ENCODE peak calls at places on chromosomes 12 and 14, in four cellular contexts. T is HFFc6, V is bronchial epithelial cell, E is fibroblast of villous mesenchyme. N is an unnamed sample.

GRCh38 chr14:97458302-97459137 is 661.3 kb downstream of the VRK1 start:
- DNase-seq in E (no peak), T (no peak), V (no peak), N (peak)

GRCh38 chr12:7844131-7844530 is 28.6 kb downstream of the SLC2A14 start:
- DNase-seq in T (no peak), V (no peak), E (no peak), N (no peak)

GRCh38 chr12:132056320-132056719 is 87.8 kb downstream of the DDX51 start:
- DNase-seq in E (no peak), T (no peak), V (no peak), N (no peak)

GRCh38 chr14:101008631-101009336 is 105.3 kb upstream of the RTL1 start:
- DNase-seq in E (no peak), V (no peak), T (peak), N (peak)

GRCh38 chr14:99260116-99260515 is 11.9 kb downstream of the BCL11B start:
- DNase-seq in T (no peak), V (no peak), E (no peak), N (no peak)

GRCh38 chr12:65949986-65950385 is 125.7 kb downstream of the HMGA2 start:
- DNase-seq in T (no peak), E (no peak), V (peak), N (no peak)

GRCh38 chr12:27293463-27293862 is 39.2 kb upstream of the BMAL2 start:
- DNase-seq in V (no peak), T (no peak), E (no peak), N (no peak)

GRCh38 chr12:78118036-78118435 is 287.3 kb downstream of the NAV3 start:
- DNase-seq in T (no peak), E (no peak), V (no peak), N (no peak)

GRCh38 chr12:26056335-26056734 is 68.5 kb downstream of the BHLHE41 start:
- DNase-seq in V (peak), E (no peak), T (no peak), N (no peak)

GRCh38 chr14:44662250-44662891 is 155.3 kb upstream of the FSCB start:
- DNase-seq in V (no peak), E (no peak), T (no peak), N (no peak)

GRCh38 chr14:28879571-28879970 is 113.0 kb downstream of the FOXG1 start:
- DNase-seq in T (no peak), V (no peak), E (no peak), N (no peak)

GRCh38 chr14:53951661-53952265 is 4.9 kb downstream of the BMP4 start:
- DNase-seq in T (no peak), E (no peak), V (no peak), N (no peak)

GRCh38 chr12:22626429-22626828 is 1.5 kb downstream of the ETNK1 start:
- DNase-seq in T (no peak), E (peak), V (peak), N (peak)

GRCh38 chr12:88574278-88574677 is 6.0 kb downstream of the KITLG start:
- DNase-seq in V (no peak), E (peak), T (no peak), N (no peak)

GRCh38 chr12:72472350-72472749 is 200.2 kb downstream of the TRHDE start:
- DNase-seq in T (no peak), V (no peak), E (no peak), N (no peak)

GRCh38 chr12:42473130-42473529 is 116.4 kb downstream of the PRICKLE1 start:
- DNase-seq in V (peak), T (peak), E (peak), N (no peak)

GRCh38 chr12:110732572-110732971 is 10.1 kb downstream of the PPP1CC start:
- DNase-seq in T (no peak), V (no peak), E (no peak), N (no peak)

GRCh38 chr12:42960087-42960527 is 370.6 kb upstream of the PRICKLE1 start:
- DNase-seq in V (peak), T (no peak), E (no peak), N (no peak)

GRCh38 chr12:130486891-130487416 is 149.3 kb downstream of the PIWIL1 start:
- DNase-seq in V (no peak), E (no peak), T (no peak), N (no peak)

GRCh38 chr14:50067723-50068495 is 48.5 kb downstream of the VCPKMT start:
- DNase-seq in V (peak), E (no peak), T (peak), N (no peak)

GRCh38 chr12:115946092-115946491 is 331.4 kb downstream of the MED13L start:
- DNase-seq in V (no peak), E (no peak), T (no peak), N (no peak)

GRCh38 chr12:120231316-120232011 is 30.6 kb upstream of the RPLP0 start:
- DNase-seq in V (peak), T (peak), E (peak), N (no peak)

GRCh38 chr14:59013672-59014298 is 174.7 kb upstream of the DAAM1 start:
- DNase-seq in E (peak), V (peak), T (peak), N (no peak)

GRCh38 chr12:39372929-39373328 is 70.0 kb downstream of the KIF21A start:
- DNase-seq in E (no peak), T (no peak), V (peak), N (peak)

GRCh38 chr12:92080390-92081285 is 65.0 kb downstream of the BTG1 start:
- DNase-seq in E (peak), T (peak), V (peak), N (peak)

GRCh38 chr12:130214686-130215370 is 52.6 kb downstream of the FZD10 start:
- DNase-seq in T (no peak), V (peak), E (no peak), N (no peak)

GRCh38 chr12:64450057-64450640 is 1.8 kb upstream of the TBK1 start:
- DNase-seq in T (no peak), V (no peak), E (no peak), N (no peak)

GRCh38 chr12:64968989-64969819 is 144.8 kb downstream of the TBC1D30 start:
- DNase-seq in V (peak), E (peak), T (peak), N (no peak)

GRCh38 chr12:75995691-75996090 is 35.9 kb downstream of the PHLDA1 start:
- DNase-seq in T (no peak), E (no peak), V (peak), N (no peak)

GRCh38 chr14:87667661-87668060 is 325.3 kb downstream of the GALC start:
- DNase-seq in E (no peak), T (no peak), V (no peak), N (no peak)

GRCh38 chr14:74302634-74303569 is at the start of gene ABCD4:
- DNase-seq in E (peak), V (peak), T (peak), N (peak)
- TF ChIP-seq CTCF in E (peak), V (peak), T (peak), N (peak)

GRCh38 chr12:53791735-53792326 is 40.1 kb upstream of the CISTR start:
- DNase-seq in V (no peak), E (peak), T (no peak), N (peak)
- TF ChIP-seq CTCF in V (peak), E (peak), T (peak), N (peak)

GRCh38 chr12:102542816-102543448 is 62.6 kb upstream of the IGF1 start:
- DNase-seq in E (peak), V (no peak), T (no peak), N (no peak)

GRCh38 chr12:102540856-102541385 is 60.6 kb upstream of the IGF1 start:
- DNase-seq in T (peak), E (no peak), V (no peak), N (no peak)

GRCh38 chr12:102543931-102544485 is 63.6 kb upstream of the IGF1 start:
- DNase-seq in T (peak), E (no peak), V (no peak), N (no peak)

GRCh38 chr12:102539651-102540553 is 59.5 kb upstream of the IGF1 start:
- DNase-seq in T (peak), E (peak), V (peak), N (no peak)

GRCh38 chr12:102543494-102543893 is 63.1 kb upstream of the IGF1 start:
- DNase-seq in V (no peak), E (no peak), T (peak), N (peak)
- TF ChIP-seq CTCF in V (no peak), E (no peak), T (peak), N (no peak)

GRCh38 chr12:45170456-45171042 is 45.3 kb upstream of the ANO6 start:
- DNase-seq in T (peak), V (peak), E (peak), N (peak)
- TF ChIP-seq CTCF in T (peak), V (peak), E (peak), N (peak)

GRCh38 chr12:10873374-10873773 is 10.7 kb downstream of the PRH1 start:
- DNase-seq in V (no peak), E (peak), T (no peak), N (no peak)

DNA sequence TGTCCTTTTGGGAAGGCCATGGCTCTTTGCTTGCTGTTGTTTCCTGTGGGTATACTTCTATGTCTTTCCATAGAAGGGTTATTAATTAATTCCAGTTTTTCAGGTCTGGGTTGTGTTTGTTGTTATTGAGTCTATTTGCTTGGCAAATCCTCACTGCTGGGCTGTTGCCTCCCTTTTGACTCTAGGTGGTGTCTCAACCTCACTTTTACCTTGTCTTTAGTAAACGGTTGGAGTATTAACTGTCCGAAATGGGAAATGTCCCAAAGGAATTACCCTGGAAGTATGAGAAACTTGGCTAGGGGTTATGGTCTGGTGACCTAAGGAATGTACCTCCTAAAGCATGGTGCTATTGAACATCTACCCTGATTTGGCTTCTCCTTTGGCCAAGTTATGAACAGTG is 16.7 kb downstream of the PRH1 start:
- DNase-seq in T (no peak), E (no peak), V (peak), N (no peak)
- TF ChIP-seq CTCF in T (no peak), E (peak), V (peak), N (no peak)

DNA sequence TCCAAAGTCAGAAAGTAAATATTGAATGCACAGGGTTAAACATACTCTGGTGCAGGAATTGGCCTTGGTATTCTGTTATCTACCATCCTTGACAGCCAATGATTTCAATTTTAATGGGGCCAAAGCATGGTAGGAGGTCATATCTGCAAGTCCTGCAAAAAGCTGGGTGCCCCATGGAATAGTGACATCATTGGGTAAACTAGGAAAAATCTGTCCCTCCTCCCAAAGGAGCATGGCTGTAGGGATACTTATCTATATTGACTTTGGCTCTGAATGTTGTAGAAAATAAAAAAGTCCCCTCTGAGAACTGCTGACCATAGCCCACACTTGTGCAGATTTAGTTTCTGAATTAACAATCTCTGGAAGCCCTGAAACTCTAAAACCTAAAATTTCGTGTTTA is 403.2 kb upstream of the SEL1L start:
- DNase-seq in V (no peak), E (no peak), T (no peak), N (no peak)
- TF ChIP-seq CTCF in V (no peak), E (no peak), T (no peak), N (no peak)

GRCh38 chr12:828726-829395 is 76.5 kb downstream of the WNK1 start:
- DNase-seq in V (no peak), T (no peak), E (no peak), N (no peak)

GRCh38 chr12:835754-836493 is 83.5 kb downstream of the WNK1 start:
- DNase-seq in T (no peak), E (no peak), V (no peak), N (no peak)

GRCh38 chr12:830111-830867 is 77.9 kb downstream of the WNK1 start:
- DNase-seq in V (no peak), E (no peak), T (no peak), N (no peak)
- TF ChIP-seq CTCF in V (no peak), E (no peak), T (no peak), N (no peak)

DNA sequence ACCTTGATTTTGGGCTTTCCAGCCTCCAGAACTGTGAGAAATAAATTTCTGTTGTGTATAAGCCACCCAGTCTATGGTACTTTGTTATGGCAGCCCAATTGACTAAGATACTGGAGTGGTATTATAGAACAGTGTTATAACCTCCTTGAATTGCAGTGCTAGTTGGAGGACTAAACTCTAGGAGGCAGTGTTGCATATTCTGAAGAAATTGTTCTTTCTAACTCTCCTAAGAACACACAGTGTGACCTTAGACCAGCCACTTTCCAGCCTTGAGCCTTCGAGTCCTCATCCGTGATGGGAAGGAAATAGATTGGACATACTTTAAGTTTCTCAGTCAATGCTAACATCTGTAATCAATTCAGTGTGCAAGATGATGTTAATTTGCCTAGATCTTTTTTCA is 22.4 kb upstream of the LRRC10 start:
- DNase-seq in E (no peak), T (no peak), V (peak), N (no peak)
- TF ChIP-seq CTCF in E (no peak), T (peak), V (peak), N (peak)

GRCh38 chr12:124713436-124714082 is 146.1 kb upstream of the NCOR2 start:
- DNase-seq in V (peak), E (peak), T (no peak), N (peak)

GRCh38 chr12:124715121-124715990 is 147.9 kb upstream of the NCOR2 start:
- DNase-seq in T (peak), E (peak), V (peak), N (no peak)

GRCh38 chr12:124705545-124706138 is 138.2 kb upstream of the NCOR2 start:
- DNase-seq in V (no peak), T (no peak), E (peak), N (no peak)

GRCh38 chr12:124713041-124713435 is 145.6 kb upstream of the NCOR2 start:
- DNase-seq in E (no peak), V (peak), T (no peak), N (peak)

GRCh38 chr12:124709722-124710656 is 142.6 kb upstream of the NCOR2 start:
- DNase-seq in V (no peak), T (peak), E (peak), N (no peak)
- TF ChIP-seq CTCF in V (no peak), T (peak), E (peak), N (no peak)

GRCh38 chr14:35961697-35962274 is 135.6 kb downstream of the BRMS1L start:
- DNase-seq in T (no peak), V (no peak), E (no peak), N (no peak)

GRCh38 chr14:35964736-35965135 is 138.6 kb downstream of the BRMS1L start:
- DNase-seq in V (no peak), E (no peak), T (no peak), N (no peak)

GRCh38 chr14:35963209-35963608 is 137.1 kb downstream of the BRMS1L start:
- DNase-seq in E (no peak), T (no peak), V (peak), N (no peak)

GRCh38 chr14:35956376-35957000 is 130.3 kb downstream of the BRMS1L start:
- DNase-seq in E (no peak), V (no peak), T (no peak), N (no peak)

DNA sequence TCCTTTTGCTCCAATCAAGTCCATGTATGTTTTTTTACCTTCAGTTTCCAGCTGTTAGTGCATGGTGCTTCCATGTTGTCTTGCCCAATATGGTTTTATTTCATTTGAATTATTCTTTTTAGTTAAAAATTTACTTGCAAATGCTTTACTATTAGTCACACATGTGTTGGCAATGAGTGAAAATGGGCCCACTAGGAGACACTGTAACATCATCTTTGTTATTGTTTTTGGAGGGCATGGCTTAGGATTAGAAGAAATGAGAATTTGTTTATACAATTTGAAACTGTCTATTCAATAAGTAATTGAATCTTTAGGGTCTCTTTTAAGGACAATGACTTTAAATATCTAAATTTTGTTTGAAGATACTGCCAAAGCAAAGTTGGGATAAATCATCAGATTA is 133.7 kb downstream of the BRMS1L start:
- DNase-seq in E (no peak), V (peak), T (no peak), N (no peak)
- TF ChIP-seq CTCF in E (no peak), V (no peak), T (peak), N (no peak)